ENCODE peak calls at places on chromosomes 13 and 19, in six cellular contexts. D, S, F, X, P and U are unnamed samples. For H3K27me3, the result is how much of the 10 kb centered on the place peaks cover.

GRCh38 chr19:8096071-8096470 is 43.5 kb downstream of the CCL25 start:
- DNase-seq in D (no peak), S (peak), F (no peak), X (no peak), P (no peak), U (no peak)

GRCh38 chr13:21516806-21517205 is 57.7 kb upstream of the ZDHHC20 start:
- DNase-seq in D (no peak), S (no peak), F (no peak), X (no peak), P (no peak), U (no peak)

GRCh38 chr13:69660155-69660554 is 447.5 kb upstream of the ATXN8OS start:
- DNase-seq in D (no peak), S (peak), F (no peak), X (no peak), P (no peak), U (no peak)

GRCh38 chr13:80030491-80030890 is 310.4 kb downstream of the SPRY2 start:
- DNase-seq in D (peak), S (peak), F (no peak), X (no peak), P (no peak), U (no peak)

GRCh38 chr13:107005577-107005976 is 437.6 kb upstream of the ARGLU1 start:
- DNase-seq in D (no peak), S (no peak), F (no peak), X (no peak), P (no peak), U (no peak)

GRCh38 chr13:113239357-113239756 is 29.9 kb downstream of the CUL4A start:
- DNase-seq in D (no peak), S (no peak), F (no peak), X (no peak), P (no peak), U (no peak)

GRCh38 chr13:75938811-75939525 is 302.8 kb downstream of the LMO7 start:
- DNase-seq in D (peak), S (no peak), F (no peak), X (no peak), P (no peak), U (no peak)

GRCh38 chr13:47545630-47546029 is 455.4 kb downstream of the SUCLA2 start:
- DNase-seq in D (peak), S (no peak), F (no peak), X (no peak), P (no peak), U (no peak)

GRCh38 chr19:37986048-37986750 is 79.2 kb downstream of the SIPA1L3 start:
- DNase-seq in D (no peak), S (no peak), F (no peak), X (no peak), P (no peak), U (no peak)

GRCh38 chr13:44249439-44249838 is 124.2 kb upstream of the SERP2 start:
- DNase-seq in D (peak), S (no peak), F (peak), X (peak), P (no peak), U (no peak)

GRCh38 chr13:37769078-37769477 is 100.5 kb downstream of the TRPC4 start:
- DNase-seq in D (peak), S (peak), F (no peak), X (no peak), P (no peak), U (no peak)

GRCh38 chr19:10222201-10222890 is 8.8 kb downstream of the S1PR2 start:
- DNase-seq in D (no peak), S (no peak), F (no peak), X (no peak), P (no peak), U (no peak)

GRCh38 chr13:26051231-26052135 is at the start of gene SHISA2:
- DNase-seq in D (peak), S (peak), F (no peak), X (no peak), P (no peak), U (no peak)

GRCh38 chr13:111337206-111337605 is 16.8 kb downstream of the TEX29 start:
- DNase-seq in D (peak), S (no peak), F (no peak), X (no peak), P (no peak), U (no peak)

GRCh38 chr19:8678244-8678807 is 20.3 kb downstream of the ACTL9 start:
- DNase-seq in D (no peak), S (no peak), F (no peak), X (no peak), P (no peak), U (no peak)

GRCh38 chr19:46408611-46409039 is 4.7 kb downstream of the CCDC8 start:
- DNase-seq in D (peak), S (no peak), F (peak), X (no peak), P (no peak), U (peak)

GRCh38 chr19:41219924-41220567 is 1.0 kb downstream of the AXL start:
- DNase-seq in D (peak), S (peak), F (peak), X (peak), P (no peak), U (no peak)

GRCh38 chr13:109036091-109036490 is 406.7 kb downstream of the MYO16 start:
- DNase-seq in D (no peak), S (no peak), F (no peak), X (no peak), P (no peak), U (no peak)

GRCh38 chr19:49071860-49072547 is 495 bp downstream of the KCNA7 start:
- DNase-seq in D (peak), S (peak), F (no peak), X (no peak), P (no peak), U (no peak)

GRCh38 chr19:966481-967088 is 17.6 kb upstream of the WDR18 start:
- DNase-seq in D (no peak), S (no peak), F (no peak), X (no peak), P (no peak), U (no peak)

GRCh38 chr19:3691372-3691716 is 8.9 kb downstream of the PIP5K1C start:
- DNase-seq in D (no peak), S (no peak), F (no peak), X (no peak), P (no peak), U (no peak)

GRCh38 chr19:11478167-11479089 is 2.4 kb downstream of the ELAVL3 start:
- DNase-seq in D (no peak), S (peak), F (no peak), X (no peak), P (no peak), U (peak)

GRCh38 chr13:113838711-113839201 is 25.1 kb downstream of the GAS6 start:
- DNase-seq in D (no peak), S (no peak), F (no peak), X (no peak), P (no peak), U (no peak)

GRCh38 chr13:48542581-48543341 is 9.9 kb upstream of the RCBTB2 start:
- DNase-seq in D (peak), S (peak), F (peak), X (no peak), P (no peak), U (peak)

GRCh38 chr19:21767065-21767800 is at the start of gene ZNF100:
- DNase-seq in D (peak), S (peak), F (peak), X (peak), P (peak), U (peak)

GRCh38 chr19:46714523-46715106 is 2.3 kb downstream of the PRKD2 start:
- DNase-seq in D (peak), S (no peak), F (no peak), X (no peak), P (peak), U (no peak)

GRCh38 chr13:71758823-71759222 is 108.2 kb downstream of the DACH1 start:
- DNase-seq in D (no peak), S (peak), F (no peak), X (no peak), P (no peak), U (no peak)

GRCh38 chr19:13615890-13616289 is 109.6 kb upstream of the CACNA1A start:
- DNase-seq in D (no peak), S (no peak), F (peak), X (no peak), P (no peak), U (peak)

GRCh38 chr19:55640043-55640576 is 692 bp upstream of the ZNF580 start:
- DNase-seq in D (peak), S (peak), F (peak), X (no peak), P (peak), U (peak)

GRCh38 chr19:49690073-49690655 is 752 bp upstream of the CPT1C start:
- DNase-seq in D (peak), S (peak), F (no peak), X (no peak), P (no peak), U (no peak)

GRCh38 chr13:106650690-106651205 is 82.8 kb upstream of the ARGLU1 start:
- DNase-seq in D (no peak), S (no peak), F (no peak), X (no peak), P (no peak), U (no peak)

DNA sequence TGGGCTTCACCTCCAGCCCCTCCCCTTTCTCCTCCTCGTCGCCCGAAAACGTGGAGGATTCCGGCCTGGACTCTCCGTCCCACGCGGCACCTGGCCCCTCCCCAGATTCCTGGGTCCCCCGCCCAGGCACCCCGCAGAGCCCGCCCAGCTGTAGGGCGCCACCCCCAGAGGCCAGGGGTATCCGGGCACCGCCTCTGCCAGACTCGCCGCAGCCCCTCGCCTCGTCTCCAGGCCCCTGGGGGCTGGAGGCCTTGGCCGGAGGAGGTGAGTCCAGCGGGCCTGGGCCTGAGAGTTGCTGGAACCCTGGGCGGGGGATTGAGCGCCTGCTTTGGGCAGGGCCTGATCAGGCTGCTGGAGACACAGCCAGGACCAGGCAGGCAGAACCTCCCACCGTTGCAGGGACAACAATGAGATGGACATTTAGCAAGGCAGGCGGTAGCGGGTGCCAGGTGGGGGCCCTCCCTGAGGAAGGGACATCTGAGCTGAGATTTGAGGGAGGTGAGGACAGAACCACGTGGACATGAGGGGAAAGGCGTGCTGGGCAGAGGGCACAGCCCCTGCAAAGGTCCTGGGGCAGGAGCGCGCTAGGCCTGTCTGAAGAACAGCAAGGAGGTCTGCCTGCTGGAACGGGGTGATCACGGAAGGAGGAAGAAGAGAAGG is 16.2 kb upstream of the B3GNT3 start:
- DNase-seq in D (no peak), S (peak), F (no peak), X (no peak), P (no peak), U (no peak)
- H3K27ac ChIP-seq in D (no peak), S (peak), F (no peak), X (no peak), P (no peak), U (peak)

GRCh38 chr13:51113969-51114368 is 2.9 kb upstream of the C13orf42 start:
- DNase-seq in D (no peak), S (no peak), F (no peak), X (no peak), P (no peak), U (no peak)

GRCh38 chr13:51112771-51113170 is 1.7 kb upstream of the C13orf42 start:
- DNase-seq in D (no peak), S (no peak), F (no peak), X (no peak), P (no peak), U (no peak)

GRCh38 chr13:51107996-51108395 is 3.1 kb downstream of the C13orf42 start:
- DNase-seq in D (no peak), S (no peak), F (no peak), X (no peak), P (no peak), U (no peak)

GRCh38 chr13:51113186-51113881 is 2.3 kb upstream of the C13orf42 start:
- DNase-seq in D (no peak), S (no peak), F (no peak), X (no peak), P (no peak), U (no peak)

GRCh38 chr13:51111174-51111573 is at the start of gene C13orf42:
- DNase-seq in D (no peak), S (no peak), F (no peak), X (no peak), P (no peak), U (no peak)
- H3K27me3 ChIP-seq in D (half or more), S (under half), F (under half), X (under half), P (under half), U (under half)

GRCh38 chr19:28542394-28543243 is 670.3 kb downstream of the UQCRFS1 start:
- DNase-seq in D (no peak), S (no peak), F (no peak), X (no peak), P (no peak), U (no peak)

GRCh38 chr19:28541029-28541428 is 671.9 kb downstream of the UQCRFS1 start:
- DNase-seq in D (no peak), S (no peak), F (no peak), X (no peak), P (no peak), U (no peak)

GRCh38 chr19:28543244-28543776 is 669.6 kb downstream of the UQCRFS1 start:
- DNase-seq in D (no peak), S (no peak), F (no peak), X (no peak), P (no peak), U (no peak)

GRCh38 chr19:28539759-28540158 is 673.2 kb downstream of the UQCRFS1 start:
- DNase-seq in D (no peak), S (no peak), F (no peak), X (no peak), P (no peak), U (no peak)

DNA sequence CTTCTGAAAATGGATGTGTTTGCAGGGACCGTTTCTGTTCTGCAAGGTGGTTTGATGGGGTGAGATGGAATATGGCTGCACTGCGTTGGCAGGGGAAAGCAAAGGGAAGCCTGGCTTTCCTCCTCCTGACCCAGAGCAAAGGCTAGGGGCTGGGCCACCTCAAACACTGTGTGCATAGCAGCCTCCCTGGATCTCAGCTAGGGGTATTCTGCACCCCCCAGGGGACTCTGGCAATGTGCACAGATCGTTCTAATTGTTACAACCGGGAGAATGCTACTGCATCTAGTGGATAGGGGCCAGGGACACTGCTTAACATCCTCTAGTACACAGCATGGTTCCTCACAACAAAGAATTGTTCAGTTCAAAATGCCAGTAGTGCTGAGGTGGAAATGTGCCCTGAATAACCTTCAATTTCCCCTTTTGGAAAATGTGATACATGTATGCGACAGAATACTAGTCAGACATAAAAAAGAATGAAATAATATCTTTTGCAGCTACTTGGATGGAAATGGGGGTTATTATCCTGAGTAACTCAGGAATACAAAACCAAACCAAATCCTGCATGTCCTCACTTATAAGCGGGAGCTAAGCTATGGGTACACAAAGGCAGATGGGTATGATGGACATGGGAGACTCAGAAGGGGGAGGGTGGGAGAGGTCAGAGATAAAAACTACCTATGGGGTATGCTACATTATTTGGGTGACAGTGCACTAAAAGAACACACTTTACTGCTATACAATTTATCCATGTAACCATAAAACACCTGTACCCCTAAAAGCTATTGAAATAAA is 671.2 kb downstream of the UQCRFS1 start:
- DNase-seq in D (no peak), S (no peak), F (no peak), X (no peak), P (no peak), U (no peak)
- H3K27ac ChIP-seq in D (no peak), S (no peak), F (no peak), X (no peak), P (no peak), U (no peak)

DNA sequence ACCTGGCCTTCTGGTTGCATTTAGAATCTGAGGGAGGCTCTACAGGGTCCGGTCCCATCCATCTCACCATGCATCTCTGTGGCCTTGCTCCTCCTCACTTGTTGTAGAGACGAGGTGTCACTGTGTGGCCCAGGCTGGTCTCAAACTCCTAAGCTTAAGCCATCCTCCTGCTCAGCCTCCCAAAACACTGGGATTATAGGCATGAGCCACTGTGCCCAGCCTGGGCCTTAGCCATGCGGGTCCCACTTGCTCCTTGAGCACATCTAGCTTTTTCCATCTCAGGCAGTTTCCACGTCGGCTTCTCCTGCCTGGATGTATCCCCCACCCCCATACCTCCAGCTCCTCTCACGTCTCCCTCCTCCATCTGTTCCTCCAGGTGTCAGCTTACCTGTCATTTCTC is 9.8 kb downstream of the ELSPBP1 start:
- DNase-seq in D (no peak), S (no peak), F (no peak), X (no peak), P (no peak), U (no peak)
- H3K27me3 ChIP-seq in D (under half), S (under half), F (under half), X (under half), P (under half), U (under half)

DNA sequence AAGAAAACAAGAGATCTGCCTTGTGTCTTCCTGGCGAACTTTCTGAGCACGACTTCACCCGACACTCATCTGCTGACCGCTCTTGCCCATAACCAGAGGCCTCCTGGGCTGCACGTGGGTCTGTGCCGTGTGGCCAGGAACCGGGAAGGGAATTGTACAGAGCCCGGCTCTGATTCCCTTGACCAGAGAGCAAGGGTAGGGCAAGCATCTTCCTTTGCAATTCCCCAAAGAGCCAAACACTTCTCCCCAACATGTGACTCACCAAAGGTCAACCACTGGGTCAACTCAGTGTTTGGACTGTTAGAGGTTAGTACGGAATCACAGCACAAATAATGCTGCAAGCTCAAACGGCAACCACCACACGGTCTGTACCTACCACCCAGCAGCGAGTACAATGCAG is 48.9 kb downstream of the KLF2 start:
- DNase-seq in D (peak), S (no peak), F (no peak), X (peak), P (no peak), U (no peak)
- H3K27ac ChIP-seq in D (no peak), S (no peak), F (no peak), X (peak), P (peak), U (no peak)

DNA sequence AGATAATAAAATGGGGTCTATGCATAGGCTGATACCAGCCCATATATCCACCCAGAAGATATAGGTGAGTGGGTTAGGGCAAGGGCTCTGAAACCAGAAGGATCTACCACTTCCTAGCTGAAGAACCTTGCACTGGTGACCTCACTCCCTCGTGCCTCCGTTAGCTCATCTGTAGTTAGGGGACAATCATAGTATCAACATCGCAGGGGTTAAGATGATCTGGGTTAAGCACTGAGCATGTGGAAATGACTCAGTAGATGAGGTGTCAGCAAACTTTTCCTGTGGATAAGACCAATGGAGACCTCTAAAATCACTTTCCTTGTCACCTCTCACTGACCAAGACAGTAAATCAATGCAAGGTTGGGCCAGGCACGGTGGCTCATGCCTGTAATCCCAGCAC is 30.5 kb downstream of the TNFSF14 start:
- DNase-seq in D (peak), S (no peak), F (no peak), X (no peak), P (no peak), U (no peak)
- H3K27me3 ChIP-seq in D (under half), S (under half), F (under half), X (under half), P (under half), U (under half)